ENCODE peak calls at places on chromosomes 11 and 22, in eight cellular contexts. One of them, this sample, is unnamed.
A peak's percentile ranks its signal among the peaks of the same experiment; 100 is the strongest.

GRCh38 chr11:110286298-110287040 is 9.9 kb downstream of the RDX start:
- DNase-seq in glutamatergic neuron: no peak
- DNase-seq in HepG2: no peak
- DNase-seq in CD8-positive, alpha-beta T cell: no peak
- DNase-seq in fibroblast of lung: peak; percentile 32
- DNase-seq in pancreas: no peak
- DNase-seq in GM20000: no peak
- DNase-seq in gastrocnemius medialis: no peak
- DNase-seq in this sample: no peak

GRCh38 chr22:42644422-42645340 is 4.3 kb upstream of the ATP5MGL start:
- DNase-seq in pancreas: peak; percentile 79
- DNase-seq in glutamatergic neuron: no peak
- DNase-seq in gastrocnemius medialis: peak; percentile 59
- DNase-seq in fibroblast of lung: peak; percentile 36
- DNase-seq in GM20000: no peak
- DNase-seq in CD8-positive, alpha-beta T cell: no peak
- DNase-seq in HepG2: no peak
- DNase-seq in this sample: no peak

GRCh38 chr11:107683807-107684206 is 28.0 kb downstream of the SLN start:
- DNase-seq in glutamatergic neuron: no peak
- DNase-seq in CD8-positive, alpha-beta T cell: no peak
- DNase-seq in pancreas: no peak
- DNase-seq in fibroblast of lung: no peak
- DNase-seq in gastrocnemius medialis: no peak
- DNase-seq in HepG2: no peak
- DNase-seq in GM20000: no peak
- DNase-seq in this sample: no peak

GRCh38 chr11:33723238-33723881 is 12.9 kb downstream of the CD59 start:
- DNase-seq in glutamatergic neuron: no peak
- DNase-seq in fibroblast of lung: peak; percentile 92
- DNase-seq in HepG2: no peak
- DNase-seq in pancreas: no peak
- DNase-seq in GM20000: no peak
- DNase-seq in gastrocnemius medialis: no peak
- DNase-seq in CD8-positive, alpha-beta T cell: no peak
- DNase-seq in this sample: no peak

GRCh38 chr11:70108250-70108649 is 30.1 kb downstream of the ANO1 start:
- DNase-seq in fibroblast of lung: peak; percentile 82
- DNase-seq in GM20000: no peak
- DNase-seq in glutamatergic neuron: no peak
- DNase-seq in pancreas: no peak
- DNase-seq in gastrocnemius medialis: no peak
- DNase-seq in CD8-positive, alpha-beta T cell: no peak
- DNase-seq in HepG2: no peak
- DNase-seq in this sample: no peak

GRCh38 chr22:46288846-46289243 is 7.8 kb upstream of the GTSE1 start:
- DNase-seq in HepG2: no peak
- DNase-seq in pancreas: no peak
- DNase-seq in gastrocnemius medialis: no peak
- DNase-seq in CD8-positive, alpha-beta T cell: no peak
- DNase-seq in fibroblast of lung: no peak
- DNase-seq in GM20000: no peak
- DNase-seq in glutamatergic neuron: no peak
- DNase-seq in this sample: no peak

GRCh38 chr11:84165139-84165538 is 879.0 kb upstream of the CCDC90B start:
- DNase-seq in pancreas: no peak
- DNase-seq in HepG2: no peak
- DNase-seq in glutamatergic neuron: no peak
- DNase-seq in gastrocnemius medialis: no peak
- DNase-seq in GM20000: no peak
- DNase-seq in fibroblast of lung: peak; percentile 78
- DNase-seq in CD8-positive, alpha-beta T cell: no peak
- DNase-seq in this sample: no peak

GRCh38 chr22:45210174-45210573 is 30.5 kb downstream of the KIAA0930 start:
- DNase-seq in pancreas: no peak
- DNase-seq in fibroblast of lung: no peak
- DNase-seq in CD8-positive, alpha-beta T cell: no peak
- DNase-seq in glutamatergic neuron: no peak
- DNase-seq in gastrocnemius medialis: no peak
- DNase-seq in HepG2: no peak
- DNase-seq in GM20000: no peak
- DNase-seq in this sample: no peak

GRCh38 chr11:95230054-95231034 is 658 bp downstream of the SESN3 start:
- DNase-seq in fibroblast of lung: peak; percentile 15
- DNase-seq in pancreas: peak; percentile 47
- DNase-seq in GM20000: peak; percentile 16
- DNase-seq in glutamatergic neuron: peak; percentile 63
- DNase-seq in HepG2: no peak
- DNase-seq in gastrocnemius medialis: no peak
- DNase-seq in CD8-positive, alpha-beta T cell: peak; percentile 28
- DNase-seq in this sample: peak; percentile 20

GRCh38 chr11:15730617-15731385 is 616.1 kb downstream of the INSC start:
- DNase-seq in glutamatergic neuron: no peak
- DNase-seq in GM20000: no peak
- DNase-seq in pancreas: no peak
- DNase-seq in gastrocnemius medialis: peak; percentile 36
- DNase-seq in CD8-positive, alpha-beta T cell: no peak
- DNase-seq in HepG2: no peak
- DNase-seq in fibroblast of lung: no peak
- DNase-seq in this sample: no peak

GRCh38 chr11:2302844-2303626 is 1.2 kb downstream of the TSPAN32 start:
- DNase-seq in GM20000: no peak
- DNase-seq in gastrocnemius medialis: no peak
- DNase-seq in glutamatergic neuron: no peak
- DNase-seq in fibroblast of lung: no peak
- DNase-seq in pancreas: peak; percentile 84
- DNase-seq in CD8-positive, alpha-beta T cell: no peak
- DNase-seq in HepG2: no peak
- DNase-seq in this sample: peak; percentile 21

GRCh38 chr11:12179521-12179920 is 69.1 kb downstream of the MICAL2 start:
- DNase-seq in fibroblast of lung: no peak
- DNase-seq in gastrocnemius medialis: no peak
- DNase-seq in GM20000: no peak
- DNase-seq in HepG2: no peak
- DNase-seq in CD8-positive, alpha-beta T cell: no peak
- DNase-seq in pancreas: no peak
- DNase-seq in glutamatergic neuron: no peak
- DNase-seq in this sample: no peak

GRCh38 chr22:50705219-50705691 is 32.6 kb downstream of the SHANK3 start:
- DNase-seq in pancreas: peak; percentile 80
- DNase-seq in CD8-positive, alpha-beta T cell: no peak
- DNase-seq in fibroblast of lung: peak; percentile 83
- DNase-seq in glutamatergic neuron: peak; percentile 90
- DNase-seq in gastrocnemius medialis: no peak
- DNase-seq in GM20000: no peak
- DNase-seq in HepG2: no peak
- DNase-seq in this sample: no peak

GRCh38 chr11:73292481-73292880 is 15.6 kb upstream of the ARHGEF17 start:
- DNase-seq in pancreas: no peak
- DNase-seq in CD8-positive, alpha-beta T cell: no peak
- DNase-seq in fibroblast of lung: peak; percentile 41
- DNase-seq in GM20000: no peak
- DNase-seq in HepG2: no peak
- DNase-seq in gastrocnemius medialis: no peak
- DNase-seq in glutamatergic neuron: no peak
- DNase-seq in this sample: no peak

GRCh38 chr11:75083217-75083605 is 13.5 kb downstream of the OR2AT4 start:
- DNase-seq in CD8-positive, alpha-beta T cell: no peak
- DNase-seq in HepG2: no peak
- DNase-seq in GM20000: no peak
- DNase-seq in pancreas: no peak
- DNase-seq in gastrocnemius medialis: no peak
- DNase-seq in glutamatergic neuron: no peak
- DNase-seq in fibroblast of lung: no peak
- DNase-seq in this sample: no peak

GRCh38 chr11:2949920-2950319 is 20.7 kb upstream of the PHLDA2 start:
- DNase-seq in GM20000: no peak
- DNase-seq in gastrocnemius medialis: no peak
- DNase-seq in CD8-positive, alpha-beta T cell: no peak
- DNase-seq in glutamatergic neuron: no peak
- DNase-seq in HepG2: no peak
- DNase-seq in pancreas: no peak
- DNase-seq in fibroblast of lung: no peak
- DNase-seq in this sample: no peak

GRCh38 chr11:6319001-6319878 is 1.1 kb downstream of the CAVIN3 start:
- DNase-seq in fibroblast of lung: peak; percentile 45
- DNase-seq in glutamatergic neuron: peak; percentile 66
- DNase-seq in gastrocnemius medialis: peak; percentile 26
- DNase-seq in GM20000: peak; percentile 25
- DNase-seq in HepG2: no peak
- DNase-seq in CD8-positive, alpha-beta T cell: no peak
- DNase-seq in pancreas: peak; percentile 79
- DNase-seq in this sample: no peak

GRCh38 chr22:21940521-21940920 is 12.1 kb downstream of the PPM1F start:
- DNase-seq in CD8-positive, alpha-beta T cell: no peak
- DNase-seq in pancreas: no peak
- DNase-seq in fibroblast of lung: no peak
- DNase-seq in GM20000: no peak
- DNase-seq in HepG2: no peak
- DNase-seq in gastrocnemius medialis: no peak
- DNase-seq in glutamatergic neuron: no peak
- DNase-seq in this sample: no peak

GRCh38 chr22:30730351-30730750 is 35.7 kb downstream of the OSBP2 start:
- DNase-seq in gastrocnemius medialis: no peak
- DNase-seq in GM20000: no peak
- DNase-seq in fibroblast of lung: peak; percentile 11
- DNase-seq in glutamatergic neuron: no peak
- DNase-seq in pancreas: no peak
- DNase-seq in HepG2: no peak
- DNase-seq in CD8-positive, alpha-beta T cell: no peak
- DNase-seq in this sample: no peak

GRCh38 chr11:3954448-3955298 is 99.2 kb downstream of the STIM1 start:
- DNase-seq in pancreas: no peak
- DNase-seq in GM20000: no peak
- DNase-seq in glutamatergic neuron: no peak
- DNase-seq in HepG2: no peak
- DNase-seq in gastrocnemius medialis: no peak
- DNase-seq in CD8-positive, alpha-beta T cell: no peak
- DNase-seq in fibroblast of lung: peak; percentile 76
- DNase-seq in this sample: no peak

GRCh38 chr11:77086521-77087472 is 15.8 kb upstream of the OMP start:
- DNase-seq in pancreas: peak; percentile 74
- DNase-seq in CD8-positive, alpha-beta T cell: no peak
- DNase-seq in glutamatergic neuron: peak; percentile 10
- DNase-seq in GM20000: no peak
- DNase-seq in HepG2: peak; percentile 39
- DNase-seq in gastrocnemius medialis: no peak
- DNase-seq in fibroblast of lung: no peak
- DNase-seq in this sample: no peak

GRCh38 chr11:121595717-121596156 is 143.0 kb upstream of the SORL1-AS1 start:
- DNase-seq in CD8-positive, alpha-beta T cell: no peak
- DNase-seq in glutamatergic neuron: no peak
- DNase-seq in pancreas: no peak
- DNase-seq in GM20000: no peak
- DNase-seq in gastrocnemius medialis: no peak
- DNase-seq in HepG2: no peak
- DNase-seq in fibroblast of lung: peak; percentile 100
- DNase-seq in this sample: no peak

GRCh38 chr22:28817919-28818859 is 17.8 kb upstream of the XBP1 start:
- DNase-seq in HepG2: peak; percentile 79
- DNase-seq in gastrocnemius medialis: no peak
- DNase-seq in fibroblast of lung: no peak
- DNase-seq in GM20000: no peak
- DNase-seq in CD8-positive, alpha-beta T cell: no peak
- DNase-seq in pancreas: peak; percentile 84
- DNase-seq in glutamatergic neuron: no peak
- DNase-seq in this sample: no peak
- TF ChIP-seq CTCF in HepG2: no peak
- TF ChIP-seq CTCF in gastrocnemius medialis: no peak
- TF ChIP-seq CTCF in fibroblast of lung: no peak
- TF ChIP-seq CTCF in GM20000: no peak
- TF ChIP-seq CTCF in CD8-positive, alpha-beta T cell: no peak
- TF ChIP-seq CTCF in pancreas: no peak
- TF ChIP-seq CTCF in glutamatergic neuron: no peak
- TF ChIP-seq CTCF in this sample: no peak

DNA sequence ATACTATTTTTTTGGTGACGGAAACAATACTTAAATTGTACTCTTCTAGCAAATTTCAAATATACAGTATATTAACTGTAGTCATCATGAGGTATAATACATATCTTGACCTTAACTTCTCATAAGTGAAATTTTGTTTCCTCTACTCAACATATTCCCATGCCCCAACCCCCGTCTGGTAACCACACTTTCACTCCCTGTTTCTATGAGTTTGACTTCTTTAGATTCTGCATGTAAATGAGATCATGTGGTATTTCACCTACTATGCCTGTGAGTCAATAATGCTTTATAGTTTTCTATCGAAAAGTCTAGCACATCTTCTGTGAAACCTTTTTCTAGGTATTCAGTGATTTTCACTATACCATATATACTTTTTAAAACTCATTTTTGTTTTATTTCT is 663.2 kb downstream of the CNTN5 start:
- DNase-seq in glutamatergic neuron: no peak
- DNase-seq in fibroblast of lung: no peak
- DNase-seq in GM20000: no peak
- DNase-seq in CD8-positive, alpha-beta T cell: no peak
- DNase-seq in gastrocnemius medialis: no peak
- DNase-seq in pancreas: no peak
- DNase-seq in HepG2: no peak
- DNase-seq in this sample: no peak
- TF ChIP-seq CTCF in glutamatergic neuron: no peak
- TF ChIP-seq CTCF in fibroblast of lung: no peak
- TF ChIP-seq CTCF in GM20000: no peak
- TF ChIP-seq CTCF in CD8-positive, alpha-beta T cell: no peak
- TF ChIP-seq CTCF in gastrocnemius medialis: no peak
- TF ChIP-seq CTCF in pancreas: no peak
- TF ChIP-seq CTCF in HepG2: no peak
- TF ChIP-seq CTCF in this sample: no peak

GRCh38 chr22:47388331-47388730 is 625.9 kb downstream of the TBC1D22A start:
- DNase-seq in GM20000: no peak
- DNase-seq in CD8-positive, alpha-beta T cell: no peak
- DNase-seq in pancreas: no peak
- DNase-seq in gastrocnemius medialis: no peak
- DNase-seq in glutamatergic neuron: no peak
- DNase-seq in HepG2: no peak
- DNase-seq in fibroblast of lung: no peak
- DNase-seq in this sample: no peak
- TF ChIP-seq CTCF in GM20000: no peak
- TF ChIP-seq CTCF in CD8-positive, alpha-beta T cell: no peak
- TF ChIP-seq CTCF in pancreas: no peak
- TF ChIP-seq CTCF in gastrocnemius medialis: no peak
- TF ChIP-seq CTCF in glutamatergic neuron: no peak
- TF ChIP-seq CTCF in HepG2: no peak
- TF ChIP-seq CTCF in fibroblast of lung: no peak
- TF ChIP-seq CTCF in this sample: no peak

GRCh38 chr11:19208959-19209568 is 7.3 kb upstream of the CSRP3 start:
- DNase-seq in fibroblast of lung: no peak
- DNase-seq in CD8-positive, alpha-beta T cell: no peak
- DNase-seq in glutamatergic neuron: no peak
- DNase-seq in GM20000: no peak
- DNase-seq in gastrocnemius medialis: no peak
- DNase-seq in pancreas: no peak
- DNase-seq in HepG2: no peak
- DNase-seq in this sample: no peak

DNA sequence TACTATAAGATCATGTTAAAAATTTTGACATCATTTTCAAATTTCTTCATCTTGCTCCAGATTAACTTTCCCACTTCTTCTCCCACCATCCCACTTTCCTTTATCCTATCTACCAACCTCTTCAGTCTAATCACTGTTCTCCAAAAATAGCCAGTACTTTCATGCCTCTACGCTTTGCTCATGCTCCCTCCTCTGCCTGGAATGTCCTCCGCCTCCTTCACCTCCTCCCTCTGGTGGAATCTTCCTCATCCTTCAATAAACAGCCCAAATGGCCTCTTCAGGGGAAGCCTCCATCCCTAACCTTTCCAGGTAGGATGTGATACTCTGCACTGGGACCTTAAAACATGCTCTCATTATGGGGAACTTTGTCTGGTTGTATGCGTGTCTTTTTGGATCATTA is 7.8 kb upstream of the CSRP3 start:
- DNase-seq in GM20000: no peak
- DNase-seq in CD8-positive, alpha-beta T cell: no peak
- DNase-seq in gastrocnemius medialis: no peak
- DNase-seq in HepG2: no peak
- DNase-seq in fibroblast of lung: peak; percentile 39
- DNase-seq in pancreas: no peak
- DNase-seq in glutamatergic neuron: no peak
- DNase-seq in this sample: no peak
- TF ChIP-seq CTCF in GM20000: no peak
- TF ChIP-seq CTCF in CD8-positive, alpha-beta T cell: no peak
- TF ChIP-seq CTCF in gastrocnemius medialis: no peak
- TF ChIP-seq CTCF in HepG2: no peak
- TF ChIP-seq CTCF in fibroblast of lung: no peak
- TF ChIP-seq CTCF in pancreas: no peak
- TF ChIP-seq CTCF in glutamatergic neuron: no peak
- TF ChIP-seq CTCF in this sample: no peak